ENCODE peak calls at places on chromosome 20, in seven cellular contexts. One of them, this sample, is unnamed.

GRCh38 chr20:48733296-48733790 is 94.5 kb downstream of the PREX1 start:
- DNase-seq in HepG2: no peak
- DNase-seq in transverse colon: no peak
- DNase-seq in sigmoid colon: no peak
- DNase-seq in H1: no peak
- DNase-seq in stomach: no peak
- DNase-seq in SK-N-SH: no peak
- DNase-seq in this sample: no peak

GRCh38 chr20:31915491-31916280 is 36.2 kb downstream of the PDRG1 start:
- DNase-seq in stomach: no peak
- DNase-seq in HepG2: no peak
- DNase-seq in SK-N-SH: no peak
- DNase-seq in sigmoid colon: no peak
- DNase-seq in transverse colon: no peak
- DNase-seq in H1: no peak
- DNase-seq in this sample: no peak

GRCh38 chr20:58140787-58141396 is 87.6 kb downstream of the ANKRD60 start:
- DNase-seq in transverse colon: no peak
- DNase-seq in sigmoid colon: peak; percentile 13
- DNase-seq in SK-N-SH: no peak
- DNase-seq in H1: no peak
- DNase-seq in HepG2: no peak
- DNase-seq in stomach: no peak
- DNase-seq in this sample: peak; percentile 20

GRCh38 chr20:57500941-57501340 is 24.0 kb downstream of the CTCFL start:
- DNase-seq in SK-N-SH: no peak
- DNase-seq in H1: no peak
- DNase-seq in sigmoid colon: no peak
- DNase-seq in HepG2: no peak
- DNase-seq in transverse colon: no peak
- DNase-seq in stomach: no peak
- DNase-seq in this sample: no peak

GRCh38 chr20:7722564-7722963 is 217.7 kb downstream of the HAO1 start:
- DNase-seq in transverse colon: no peak
- DNase-seq in stomach: no peak
- DNase-seq in HepG2: no peak
- DNase-seq in sigmoid colon: no peak
- DNase-seq in H1: no peak
- DNase-seq in SK-N-SH: no peak
- DNase-seq in this sample: no peak

GRCh38 chr20:23050847-23051627 is 1.6 kb upstream of the THBD start:
- DNase-seq in sigmoid colon: peak; percentile 75
- DNase-seq in stomach: peak; percentile 78
- DNase-seq in HepG2: no peak
- DNase-seq in transverse colon: peak; percentile 54
- DNase-seq in SK-N-SH: no peak
- DNase-seq in H1: peak; percentile 78
- DNase-seq in this sample: peak; percentile 87

GRCh38 chr20:2162823-2163166 is 61.2 kb downstream of the STK35 start:
- DNase-seq in stomach: no peak
- DNase-seq in transverse colon: no peak
- DNase-seq in H1: no peak
- DNase-seq in HepG2: no peak
- DNase-seq in sigmoid colon: peak; percentile 34
- DNase-seq in SK-N-SH: no peak
- DNase-seq in this sample: no peak

GRCh38 chr20:60206259-60206658 is 248.0 kb downstream of the CDH26 start:
- DNase-seq in SK-N-SH: peak; percentile 43
- DNase-seq in stomach: no peak
- DNase-seq in sigmoid colon: no peak
- DNase-seq in H1: no peak
- DNase-seq in HepG2: peak; percentile 31
- DNase-seq in transverse colon: no peak
- DNase-seq in this sample: no peak

GRCh38 chr20:46681032-46681854 is 8.0 kb downstream of the TP53RK start:
- DNase-seq in H1: no peak
- DNase-seq in HepG2: peak; percentile 82
- DNase-seq in transverse colon: peak; percentile 70
- DNase-seq in stomach: peak; percentile 80
- DNase-seq in sigmoid colon: no peak
- DNase-seq in SK-N-SH: peak; percentile 67
- DNase-seq in this sample: no peak

GRCh38 chr20:37943501-37944455 is 40.9 kb downstream of the VSTM2L start:
- DNase-seq in SK-N-SH: peak; percentile 66
- DNase-seq in sigmoid colon: no peak
- DNase-seq in transverse colon: no peak
- DNase-seq in HepG2: no peak
- DNase-seq in stomach: peak; percentile 22
- DNase-seq in H1: no peak
- DNase-seq in this sample: peak; percentile 59

GRCh38 chr20:32524871-32525501 is 60.1 kb downstream of the NOL4L start:
- DNase-seq in H1: no peak
- DNase-seq in transverse colon: peak; percentile 48
- DNase-seq in SK-N-SH: peak; percentile 73
- DNase-seq in HepG2: no peak
- DNase-seq in sigmoid colon: peak; percentile 93
- DNase-seq in stomach: peak; percentile 92
- DNase-seq in this sample: no peak

GRCh38 chr20:21835042-21835441 is 129.6 kb downstream of the PAX1 start:
- DNase-seq in transverse colon: no peak
- DNase-seq in stomach: no peak
- DNase-seq in sigmoid colon: no peak
- DNase-seq in H1: no peak
- DNase-seq in HepG2: no peak
- DNase-seq in SK-N-SH: no peak
- DNase-seq in this sample: no peak

GRCh38 chr20:58081842-58082241 is 146.6 kb downstream of the ANKRD60 start:
- DNase-seq in SK-N-SH: no peak
- DNase-seq in sigmoid colon: no peak
- DNase-seq in stomach: no peak
- DNase-seq in H1: no peak
- DNase-seq in HepG2: no peak
- DNase-seq in transverse colon: no peak
- DNase-seq in this sample: no peak

GRCh38 chr20:40286991-40287531 is 402.0 kb downstream of the MAFB start:
- DNase-seq in H1: no peak
- DNase-seq in stomach: peak; percentile 70
- DNase-seq in transverse colon: peak; percentile 70
- DNase-seq in SK-N-SH: peak; percentile 80
- DNase-seq in HepG2: no peak
- DNase-seq in sigmoid colon: peak; percentile 89
- DNase-seq in this sample: peak; percentile 79

GRCh38 chr20:59170406-59171349 is 7.1 kb downstream of the ZNF831 start:
- DNase-seq in sigmoid colon: no peak
- DNase-seq in SK-N-SH: no peak
- DNase-seq in HepG2: no peak
- DNase-seq in H1: no peak
- DNase-seq in transverse colon: peak; percentile 55
- DNase-seq in stomach: peak; percentile 45
- DNase-seq in this sample: no peak

GRCh38 chr20:30919514-30920188 is 337.8 kb upstream of the DEFB115 start:
- DNase-seq in sigmoid colon: no peak
- DNase-seq in SK-N-SH: no peak
- DNase-seq in HepG2: no peak
- DNase-seq in stomach: no peak
- DNase-seq in H1: no peak
- DNase-seq in transverse colon: no peak
- DNase-seq in this sample: no peak

GRCh38 chr20:57432874-57433491 is 41.8 kb downstream of the RBM38 start:
- DNase-seq in HepG2: no peak
- DNase-seq in SK-N-SH: no peak
- DNase-seq in stomach: peak; percentile 78
- DNase-seq in H1: no peak
- DNase-seq in transverse colon: peak; percentile 79
- DNase-seq in sigmoid colon: peak; percentile 85
- DNase-seq in this sample: no peak

GRCh38 chr20:59690101-59690500 is 85.8 kb downstream of the PHACTR3 start:
- DNase-seq in stomach: no peak
- DNase-seq in H1: no peak
- DNase-seq in SK-N-SH: no peak
- DNase-seq in transverse colon: no peak
- DNase-seq in sigmoid colon: no peak
- DNase-seq in HepG2: no peak
- DNase-seq in this sample: no peak

GRCh38 chr20:47974234-47974878 is 189.1 kb upstream of the SULF2 start:
- DNase-seq in stomach: no peak
- DNase-seq in SK-N-SH: no peak
- DNase-seq in sigmoid colon: no peak
- DNase-seq in HepG2: no peak
- DNase-seq in transverse colon: no peak
- DNase-seq in H1: no peak
- DNase-seq in this sample: peak; percentile 32

DNA sequence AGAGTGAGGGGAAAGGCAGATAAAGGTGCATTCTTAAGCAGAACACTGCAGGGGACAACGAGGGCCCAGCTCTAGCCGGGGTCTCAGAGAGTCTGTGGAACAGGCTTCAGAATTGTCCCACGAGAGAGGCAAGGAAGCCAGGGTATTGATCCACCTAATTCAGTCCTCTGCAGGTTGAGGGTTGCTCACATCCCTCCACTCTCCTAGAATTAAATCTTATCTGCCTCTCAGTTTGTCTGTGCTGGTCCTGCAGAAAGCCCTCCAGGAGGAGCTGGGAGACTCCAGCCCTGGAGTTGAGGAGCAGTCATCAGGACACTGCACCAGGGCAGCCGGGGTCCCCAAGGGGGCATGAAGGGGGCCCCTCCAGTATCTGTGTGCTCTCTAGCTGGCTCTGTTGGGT is 39.1 kb downstream of the SLC24A3 start:
- DNase-seq in SK-N-SH: no peak
- DNase-seq in stomach: no peak
- DNase-seq in sigmoid colon: no peak
- DNase-seq in H1: no peak
- DNase-seq in HepG2: no peak
- DNase-seq in transverse colon: no peak
- DNase-seq in this sample: peak; percentile 35
- H3K4me3 ChIP-seq in SK-N-SH: no peak overlapping the region
- H3K4me3 ChIP-seq in stomach: no peak overlapping the region
- H3K4me3 ChIP-seq in sigmoid colon: no peak overlapping the region
- H3K4me3 ChIP-seq in H1: no peak overlapping the region
- H3K4me3 ChIP-seq in HepG2: no peak overlapping the region
- H3K4me3 ChIP-seq in transverse colon: no peak overlapping the region
- H3K4me3 ChIP-seq in this sample: no peak overlapping the region

DNA sequence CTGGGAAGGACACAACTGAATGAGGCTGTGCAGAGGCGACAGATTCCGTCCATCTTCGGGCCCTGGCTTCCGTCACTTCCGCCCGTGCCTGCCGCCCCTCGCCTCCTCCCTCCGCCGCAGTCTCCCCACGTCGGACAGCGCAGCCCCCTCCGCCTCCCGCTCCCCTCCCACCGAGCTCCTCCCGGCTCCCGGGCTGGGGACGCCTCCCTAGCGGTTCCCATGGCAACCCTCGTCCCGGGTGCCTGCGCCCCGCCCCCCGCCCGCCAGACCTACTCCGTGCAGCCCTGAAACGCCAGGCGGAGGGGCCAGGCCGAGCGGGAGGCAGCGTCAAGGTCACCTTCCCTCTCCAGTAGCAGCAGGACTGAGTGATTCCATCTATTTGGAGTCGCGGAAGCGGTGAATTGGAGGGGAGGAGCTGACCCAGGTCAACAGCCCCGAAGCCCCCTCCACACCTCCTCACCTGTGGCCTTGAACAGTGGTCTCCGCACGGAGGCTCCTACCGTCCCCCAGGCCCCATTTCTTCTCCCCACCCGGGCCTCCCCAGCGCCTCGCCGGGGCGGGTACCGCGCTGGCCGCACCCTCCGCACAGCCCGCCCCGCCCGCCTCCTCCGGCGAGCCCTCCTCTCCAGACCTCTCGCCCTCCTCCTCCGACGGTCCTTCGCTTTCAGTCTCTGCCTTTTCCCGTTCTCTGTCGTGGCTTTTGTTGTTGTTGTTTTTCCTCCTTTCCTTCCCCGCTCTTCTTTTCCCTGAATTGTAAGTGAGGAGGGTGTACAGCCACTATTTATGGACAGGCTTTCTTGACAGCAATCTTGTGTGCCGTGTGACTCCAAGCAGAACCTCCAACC is 951 bp downstream of the NRSN2 start:
- DNase-seq in stomach: peak; percentile 85
- DNase-seq in sigmoid colon: peak; percentile 98
- DNase-seq in SK-N-SH: peak; percentile 100
- DNase-seq in H1: peak; percentile 89
- DNase-seq in transverse colon: peak; percentile 90
- DNase-seq in HepG2: peak; percentile 99
- DNase-seq in this sample: peak; percentile 93
- TF ChIP-seq POLR2AphosphoS5 in stomach: peak; percentile 58
- TF ChIP-seq POLR2AphosphoS5 in sigmoid colon: peak; percentile 84
- TF ChIP-seq POLR2AphosphoS5 in SK-N-SH: peak; percentile 77
- TF ChIP-seq POLR2AphosphoS5 in H1: peak; percentile 82
- TF ChIP-seq POLR2AphosphoS5 in transverse colon: peak; percentile 77
- TF ChIP-seq POLR2AphosphoS5 in HepG2: peak; percentile 88
- TF ChIP-seq POLR2AphosphoS5 in this sample: peak; percentile 25

DNA sequence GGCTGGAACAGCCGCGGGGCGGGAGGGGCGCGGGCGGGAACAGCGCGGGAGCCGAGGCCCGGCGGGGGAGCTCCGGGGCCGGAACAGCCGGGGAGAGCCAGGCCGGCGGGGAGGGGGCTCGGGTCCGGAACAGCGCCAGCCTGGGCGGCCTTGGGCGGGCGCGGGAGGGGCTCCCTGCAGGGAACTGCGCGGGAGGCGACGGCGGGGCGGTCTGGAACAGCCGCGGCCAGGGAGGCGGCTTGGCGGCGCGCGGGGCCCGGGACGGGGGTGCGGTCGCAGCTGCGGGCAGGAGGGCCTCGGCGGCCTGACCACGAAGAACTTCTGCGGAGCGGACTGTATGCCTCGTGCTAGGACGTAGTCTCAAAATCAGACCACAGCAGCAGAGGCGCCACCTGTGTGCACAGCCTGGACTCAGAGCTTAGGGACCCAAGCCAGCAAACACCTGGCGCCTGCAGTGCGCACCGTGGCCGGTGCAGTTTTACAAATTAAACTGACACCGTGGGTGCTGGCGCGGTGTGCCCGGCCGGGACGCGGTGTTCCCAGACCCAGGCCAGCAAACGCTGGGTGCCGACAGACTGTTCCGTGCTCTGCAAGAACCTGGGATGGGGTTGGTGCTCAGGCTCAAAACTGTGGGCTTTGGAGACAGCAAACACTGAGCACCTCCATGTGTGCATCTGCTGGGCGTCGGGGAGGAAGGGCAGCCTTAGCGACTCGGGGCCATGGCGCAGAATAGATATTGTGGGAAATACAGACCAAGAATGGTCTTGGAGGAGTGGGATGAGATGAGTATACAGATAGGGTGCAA is 572 bp downstream of the ZNF341 start:
- DNase-seq in transverse colon: peak; percentile 92
- DNase-seq in HepG2: peak; percentile 82
- DNase-seq in H1: no peak
- DNase-seq in stomach: peak; percentile 90
- DNase-seq in sigmoid colon: peak; percentile 93
- DNase-seq in SK-N-SH: no peak
- DNase-seq in this sample: peak; percentile 90
- TF ChIP-seq EP300 in transverse colon: no peak
- TF ChIP-seq EP300 in HepG2: no peak
- TF ChIP-seq EP300 in H1: no peak
- TF ChIP-seq EP300 in stomach: peak; percentile 9
- TF ChIP-seq EP300 in sigmoid colon: no peak
- TF ChIP-seq EP300 in SK-N-SH: peak; percentile 100
- TF ChIP-seq EP300 in this sample: no peak

DNA sequence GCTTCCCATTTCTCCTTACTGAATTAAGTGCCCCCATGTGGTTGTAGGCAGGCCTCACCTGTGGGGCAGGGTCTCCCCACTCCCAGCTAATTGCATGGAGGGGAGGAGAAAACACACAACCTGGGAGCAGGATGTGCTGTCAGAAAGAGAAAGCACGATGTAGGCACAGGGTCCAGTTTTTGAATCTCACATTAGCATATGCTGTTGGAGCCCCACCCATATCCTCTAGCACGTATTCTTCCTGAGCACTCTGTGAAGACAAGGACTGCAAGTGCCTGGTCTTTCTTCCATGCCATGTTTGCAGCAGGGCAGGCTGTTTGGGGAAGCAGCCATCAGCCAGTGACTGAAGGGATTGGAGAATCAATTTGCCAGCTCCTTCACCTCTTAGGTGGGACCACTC is 108.2 kb downstream of the CFAP61 start:
- DNase-seq in SK-N-SH: no peak
- DNase-seq in stomach: no peak
- DNase-seq in transverse colon: no peak
- DNase-seq in H1: no peak
- DNase-seq in sigmoid colon: no peak
- DNase-seq in HepG2: no peak
- DNase-seq in this sample: no peak
- H3K4me3 ChIP-seq in SK-N-SH: no peak overlapping the region
- H3K4me3 ChIP-seq in stomach: no peak overlapping the region
- H3K4me3 ChIP-seq in transverse colon: no peak overlapping the region
- H3K4me3 ChIP-seq in H1: no peak overlapping the region
- H3K4me3 ChIP-seq in sigmoid colon: no peak overlapping the region
- H3K4me3 ChIP-seq in HepG2: no peak overlapping the region
- H3K4me3 ChIP-seq in this sample: no peak overlapping the region